ENCODE peak calls at places on chromosomes 13 and 19, in four cellular contexts. G is K562, Z is HepG2, K is SK-N-SH. N is an unnamed sample.

GRCh38 chr19:5145521-5146511 is 176.9 kb downstream of the KDM4B start:
- DNase-seq in Z (no peak), G (no peak), K (no peak), N (peak; percentile 10)

GRCh38 chr13:68810660-68811059 is 1297.0 kb upstream of the ATXN8OS start:
- DNase-seq in G (no peak), Z (peak; percentile 5), K (peak; percentile 3), N (no peak)

GRCh38 chr19:5843295-5843927 is 3.9 kb upstream of the FUT6 start:
- DNase-seq in Z (no peak), G (no peak), K (no peak), N (no peak)

GRCh38 chr13:41497436-41497835 is 40.1 kb downstream of the RGCC start:
- DNase-seq in G (no peak), K (no peak), Z (no peak), N (no peak)

GRCh38 chr19:16649734-16650133 is 10.2 kb downstream of the SMIM7 start:
- DNase-seq in G (no peak), Z (no peak), K (no peak), N (no peak)

GRCh38 chr19:39951065-39951650 is 16.7 kb upstream of the FCGBP start:
- DNase-seq in G (no peak), K (no peak), Z (no peak), N (no peak)

GRCh38 chr19:34241513-34242337 is 12.6 kb upstream of the GARRE1 start:
- DNase-seq in G (peak; percentile 60), Z (peak; percentile 53), K (no peak), N (peak; percentile 87)

GRCh38 chr13:113034451-113035208 is 65.6 kb downstream of the MCF2L start:
- DNase-seq in Z (peak; percentile 52), G (peak; percentile 40), K (peak; percentile 57), N (peak; percentile 66)

GRCh38 chr13:45257638-45258338 is 56.9 kb upstream of the KCTD4 start:
- DNase-seq in K (no peak), G (no peak), Z (no peak), N (no peak)

GRCh38 chr13:110902370-110902769 is 12.5 kb downstream of the ANKRD10 start:
- DNase-seq in K (no peak), Z (no peak), G (no peak), N (no peak)

GRCh38 chr19:30089086-30089665 is 147.1 kb downstream of the URI1 start:
- DNase-seq in Z (no peak), G (no peak), K (no peak), N (no peak)

GRCh38 chr19:14015454-14016035 is 9.4 kb upstream of the RFX1 start:
- DNase-seq in Z (peak; percentile 37), G (no peak), K (no peak), N (no peak)

GRCh38 chr13:25886438-25887214 is 165.2 kb downstream of the SHISA2 start:
- DNase-seq in G (no peak), K (no peak), Z (no peak), N (no peak)

GRCh38 chr19:46892252-46893179 is 31.7 kb downstream of the ARHGAP35 start:
- DNase-seq in G (no peak), Z (no peak), K (no peak), N (no peak)

GRCh38 chr19:4557971-4558941 is 1.2 kb downstream of the SEMA6B start:
- DNase-seq in K (peak; percentile 83), G (no peak), Z (no peak), N (peak; percentile 78)

GRCh38 chr13:79741006-79741405 is 260.1 kb downstream of the NDFIP2 start:
- DNase-seq in Z (peak; percentile 28), K (peak; percentile 46), G (no peak), N (no peak)

GRCh38 chr19:38583219-38583984 is 34.4 kb downstream of the MAP4K1 start:
- DNase-seq in G (no peak), K (peak; percentile 8), Z (no peak), N (no peak)

GRCh38 chr19:46383846-46384245 is 29.5 kb downstream of the CCDC8 start:
- DNase-seq in G (no peak), K (no peak), Z (no peak), N (no peak)

GRCh38 chr19:30920238-30920637 is 429.0 kb downstream of the TSHZ3 start:
- DNase-seq in G (no peak), K (no peak), Z (no peak), N (no peak)

GRCh38 chr13:100633461-100633860 is 41.1 kb downstream of the TMTC4 start:
- DNase-seq in G (no peak), K (no peak), Z (peak; percentile 6), N (no peak)

GRCh38 chr19:2532252-2533071 is 56.5 kb downstream of the GADD45B start:
- DNase-seq in G (no peak), Z (no peak), K (no peak), N (no peak)

GRCh38 chr13:110347088-110347487 is 40.0 kb downstream of the COL4A2 start:
- DNase-seq in G (no peak), K (no peak), Z (no peak), N (no peak)

GRCh38 chr13:30105381-30105780 is 202.0 kb downstream of the KATNAL1 start:
- DNase-seq in G (no peak), K (no peak), Z (no peak), N (peak; percentile 50)

GRCh38 chr19:50331187-50332013 is 2.2 kb upstream of the KCNC3 start:
- DNase-seq in Z (no peak), K (no peak), G (no peak), N (peak; percentile 64)

GRCh38 chr13:36919206-36919832 is 719 bp downstream of the SMAD9 start:
- DNase-seq in K (peak; percentile 75), G (no peak), Z (peak; percentile 83), N (peak; percentile 59)

GRCh38 chr13:27006519-27007161 is 165.0 kb downstream of the USP12 start:
- DNase-seq in Z (no peak), K (peak; percentile 51), G (no peak), N (peak; percentile 42)

GRCh38 chr19:9461938-9462337 is 26.6 kb upstream of the ZNF266 start:
- DNase-seq in K (no peak), Z (no peak), G (no peak), N (no peak)

GRCh38 chr19:29650988-29651387 is 14.3 kb upstream of the PLEKHF1 start:
- DNase-seq in Z (no peak), G (no peak), K (no peak), N (no peak)

GRCh38 chr13:48818495-48818961 is 157.2 kb upstream of the FNDC3A start:
- DNase-seq in G (no peak), K (no peak), Z (no peak), N (no peak)

GRCh38 chr13:47044842-47045241 is 148.0 kb upstream of the HTR2A start:
- DNase-seq in G (no peak), Z (no peak), K (no peak), N (no peak)

GRCh38 chr19:32677657-32678056 is 2.0 kb downstream of the RGS9BP start:
- DNase-seq in Z (no peak), K (no peak), G (no peak), N (peak; percentile 30)
- TF ChIP-seq FOXJ3 in Z (no peak), K (no peak), G (no peak), N (no peak)

DNA sequence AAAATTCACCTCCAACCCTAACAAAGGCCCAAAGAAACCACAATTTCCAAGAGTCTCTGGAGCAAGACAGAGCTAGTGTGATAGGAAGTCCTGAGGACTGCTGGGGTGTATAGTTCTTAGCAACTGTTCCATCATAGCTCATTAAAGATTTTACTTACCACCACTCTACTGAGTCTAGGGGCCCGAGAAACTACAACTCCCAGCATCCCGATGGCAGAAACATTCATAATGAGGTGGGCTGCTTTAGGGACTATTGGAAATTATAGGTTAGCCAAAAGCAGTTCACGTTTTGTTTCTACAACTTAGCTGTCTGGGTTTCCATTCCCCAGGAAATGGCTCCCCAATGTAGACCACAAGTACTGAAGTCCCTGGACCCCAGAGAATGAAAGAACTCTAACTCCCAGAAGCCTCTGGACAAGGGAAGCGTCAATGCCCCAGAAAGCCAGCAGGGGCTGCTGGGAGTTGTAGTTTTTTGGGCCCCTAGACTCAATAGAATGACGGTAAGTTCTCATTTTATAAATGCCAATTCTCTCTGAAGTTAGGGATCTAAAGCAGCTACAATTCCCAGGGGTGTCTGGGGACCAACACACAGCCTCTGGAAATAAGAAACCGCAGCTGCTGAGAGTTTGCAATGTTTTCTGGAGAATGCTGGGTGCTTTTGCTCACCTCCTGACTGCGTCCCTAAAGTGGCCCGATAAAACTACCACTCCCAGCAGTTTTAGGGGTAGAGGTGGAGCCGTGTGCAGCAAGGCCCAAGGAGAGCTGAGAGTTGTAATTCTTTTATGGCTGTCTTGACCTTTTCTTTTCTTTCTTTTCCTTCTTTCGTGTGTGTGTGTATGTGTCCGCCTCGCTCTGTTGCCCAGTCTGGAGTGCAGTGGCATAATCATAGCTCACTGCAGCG is 11.1 kb downstream of the FTL start:
- DNase-seq in Z (no peak), K (peak; percentile 72), G (peak; percentile 65), N (peak; percentile 72)
- TF ChIP-seq FOXJ3 in Z (no peak), K (no peak), G (no peak), N (no peak)

GRCh38 chr19:48511800-48512503 is at the start of gene LMTK3:
- DNase-seq in K (peak; percentile 97), Z (no peak), G (peak; percentile 88), N (peak; percentile 71)
- TF ChIP-seq FOXJ3 in K (no peak), Z (no peak), G (no peak), N (no peak)

GRCh38 chr19:17794731-17795494 is at the start of gene B3GNT3:
- DNase-seq in Z (peak; percentile 46), K (no peak), G (peak; percentile 56), N (peak; percentile 75)
- TF ChIP-seq FOXJ3 in Z (no peak), K (no peak), G (no peak), N (no peak)

GRCh38 chr19:604355-604754 is 14.7 kb downstream of the HCN2 start:
- DNase-seq in K (peak; percentile 89), Z (no peak), G (peak; percentile 86), N (no peak)
- TF ChIP-seq FOXJ3 in K (no peak), Z (no peak), G (no peak), N (no peak)

GRCh38 chr13:106528711-106529414 is 6.6 kb downstream of the EFNB2 start:
- DNase-seq in K (no peak), Z (no peak), G (no peak), N (no peak)
- TF ChIP-seq FOXJ3 in K (no peak), Z (no peak), G (no peak), N (no peak)

DNA sequence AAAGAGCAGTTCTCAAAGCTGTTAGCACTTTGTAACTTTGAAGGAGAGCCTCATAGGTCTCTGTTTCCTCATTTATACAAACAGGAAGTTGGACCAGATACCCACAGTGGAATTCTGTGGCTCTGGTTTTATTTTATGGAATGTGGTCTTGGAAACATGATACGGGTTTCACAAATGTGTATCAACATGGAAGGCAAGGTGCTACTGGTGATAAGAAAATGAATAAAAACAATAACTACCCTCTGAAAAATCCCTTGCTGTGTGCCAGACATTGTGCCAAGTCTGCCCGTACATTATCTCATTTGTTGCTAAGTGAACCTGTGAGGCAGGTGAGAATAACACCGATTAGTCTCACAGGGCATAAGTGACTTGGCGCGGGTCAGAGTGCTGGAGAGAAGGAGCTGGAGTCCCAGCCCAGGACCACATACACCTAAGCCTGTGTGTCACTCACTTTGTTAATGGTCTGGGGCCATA is 45.0 kb upstream of the RNF113B start:
- DNase-seq in K (no peak), Z (no peak), G (no peak), N (no peak)
- TF ChIP-seq FOXJ3 in K (no peak), Z (no peak), G (no peak), N (no peak)

GRCh38 chr13:65461590-65461989 is 1768.5 kb downstream of the PCDH9 start:
- DNase-seq in G (no peak), Z (no peak), K (no peak), N (no peak)

GRCh38 chr13:65454403-65454802 is 1775.7 kb downstream of the PCDH9 start:
- DNase-seq in K (no peak), Z (no peak), G (no peak), N (no peak)

GRCh38 chr13:65456150-65456912 is 1773.8 kb downstream of the PCDH9 start:
- DNase-seq in Z (no peak), K (no peak), G (no peak), N (no peak)

GRCh38 chr13:65460136-65460535 is 1770.0 kb downstream of the PCDH9 start:
- DNase-seq in K (no peak), Z (no peak), G (no peak), N (no peak)
- TF ChIP-seq FOXJ3 in K (no peak), Z (no peak), G (no peak), N (no peak)

N was measured in WTC11.